ENCODE peak calls at places on chromosomes 2 and 18, in five cellular contexts. One of them, this sample, is unnamed.
A peak's percentile ranks its signal among the peaks of the same experiment; 100 is the strongest.

GRCh38 chr2:125471963-125472362 is 1184.0 kb upstream of the GYPC start:
- DNase-seq in astrocyte: no peak
- DNase-seq in GM23248: peak; percentile 5
- DNase-seq in mammary epithelial cell: no peak
- DNase-seq in colonic mucosa: no peak
- DNase-seq in this sample: peak; percentile 3

GRCh38 chr2:71333619-71334018 is 2.0 kb downstream of the ZNF638 start:
- DNase-seq in astrocyte: peak; percentile 9
- DNase-seq in GM23248: peak; percentile 16
- DNase-seq in mammary epithelial cell: peak; percentile 6
- DNase-seq in colonic mucosa: no peak
- DNase-seq in this sample: no peak

GRCh38 chr2:143452817-143453462 is 323.7 kb downstream of the ARHGAP15 start:
- DNase-seq in astrocyte: no peak
- DNase-seq in GM23248: no peak
- DNase-seq in mammary epithelial cell: no peak
- DNase-seq in colonic mucosa: no peak
- DNase-seq in this sample: no peak

GRCh38 chr2:239040152-239040761 is 192.4 kb downstream of the TWIST2 start:
- DNase-seq in astrocyte: no peak
- DNase-seq in GM23248: no peak
- DNase-seq in mammary epithelial cell: no peak
- DNase-seq in colonic mucosa: no peak
- DNase-seq in this sample: no peak

GRCh38 chr18:72235422-72235821 is 308.7 kb downstream of the CBLN2 start:
- DNase-seq in astrocyte: no peak
- DNase-seq in GM23248: no peak
- DNase-seq in mammary epithelial cell: no peak
- DNase-seq in colonic mucosa: no peak
- DNase-seq in this sample: no peak

GRCh38 chr2:196987654-196988364 is 61.3 kb upstream of the PGAP1 start:
- DNase-seq in astrocyte: peak; percentile 98
- DNase-seq in GM23248: peak; percentile 99
- DNase-seq in mammary epithelial cell: peak; percentile 97
- DNase-seq in colonic mucosa: no peak
- DNase-seq in this sample: peak; percentile 98

GRCh38 chr18:616380-616995 is 19.7 kb downstream of the CLUL1 start:
- DNase-seq in astrocyte: peak; percentile 15
- DNase-seq in GM23248: peak; percentile 82
- DNase-seq in mammary epithelial cell: peak; percentile 20
- DNase-seq in colonic mucosa: no peak
- DNase-seq in this sample: peak; percentile 56

GRCh38 chr2:55395724-55396605 is 23.7 kb downstream of the CCDC88A start:
- DNase-seq in astrocyte: no peak
- DNase-seq in GM23248: no peak
- DNase-seq in mammary epithelial cell: no peak
- DNase-seq in colonic mucosa: no peak
- DNase-seq in this sample: no peak

GRCh38 chr2:4635289-4635688 is 931.9 kb downstream of the DCDC2C start:
- DNase-seq in astrocyte: no peak
- DNase-seq in GM23248: no peak
- DNase-seq in mammary epithelial cell: no peak
- DNase-seq in colonic mucosa: no peak
- DNase-seq in this sample: no peak

GRCh38 chr2:64808736-64809135 is 155.0 kb upstream of the SERTAD2 start:
- DNase-seq in astrocyte: no peak
- DNase-seq in GM23248: no peak
- DNase-seq in mammary epithelial cell: no peak
- DNase-seq in colonic mucosa: no peak
- DNase-seq in this sample: no peak

GRCh38 chr2:20062615-20063545 is 11.5 kb upstream of the LAPTM4A start:
- DNase-seq in astrocyte: peak; percentile 95
- DNase-seq in GM23248: peak; percentile 85
- DNase-seq in mammary epithelial cell: no peak
- DNase-seq in colonic mucosa: no peak
- DNase-seq in this sample: peak; percentile 85

GRCh38 chr2:28399946-28400345 is 7.3 kb downstream of the FOSL2 start:
- DNase-seq in astrocyte: no peak
- DNase-seq in GM23248: no peak
- DNase-seq in mammary epithelial cell: no peak
- DNase-seq in colonic mucosa: no peak
- DNase-seq in this sample: no peak

GRCh38 chr2:72112421-72112820 is 35.2 kb downstream of the CYP26B1 start:
- DNase-seq in astrocyte: peak; percentile 58
- DNase-seq in GM23248: peak; percentile 83
- DNase-seq in mammary epithelial cell: peak; percentile 65
- DNase-seq in colonic mucosa: peak; percentile 9
- DNase-seq in this sample: no peak

GRCh38 chr18:6885992-6886823 is 156.7 kb downstream of the ARHGAP28 start:
- DNase-seq in astrocyte: peak; percentile 18
- DNase-seq in GM23248: peak; percentile 72
- DNase-seq in mammary epithelial cell: peak; percentile 32
- DNase-seq in colonic mucosa: peak; percentile 59
- DNase-seq in this sample: peak; percentile 65

GRCh38 chr2:197707316-197708213 is 2.4 kb downstream of the MARS2 start:
- DNase-seq in astrocyte: peak; percentile 45
- DNase-seq in GM23248: peak; percentile 80
- DNase-seq in mammary epithelial cell: peak; percentile 43
- DNase-seq in colonic mucosa: no peak
- DNase-seq in this sample: peak; percentile 68

GRCh38 chr2:86275384-86275799 is 62.0 kb downstream of the REEP1 start:
- DNase-seq in astrocyte: no peak
- DNase-seq in GM23248: no peak
- DNase-seq in mammary epithelial cell: no peak
- DNase-seq in colonic mucosa: peak; percentile 55
- DNase-seq in this sample: no peak

GRCh38 chr18:23927821-23928746 is 86.5 kb upstream of the TTC39C start:
- DNase-seq in astrocyte: peak; percentile 50
- DNase-seq in GM23248: no peak
- DNase-seq in mammary epithelial cell: no peak
- DNase-seq in colonic mucosa: no peak
- DNase-seq in this sample: no peak

GRCh38 chr18:34738173-34738894 is 28.2 kb downstream of the DTNA start:
- DNase-seq in astrocyte: peak; percentile 56
- DNase-seq in GM23248: peak; percentile 16
- DNase-seq in mammary epithelial cell: peak; percentile 37
- DNase-seq in colonic mucosa: no peak
- DNase-seq in this sample: peak; percentile 37

GRCh38 chr2:167861574-167862193 is 385.7 kb downstream of the STK39 start:
- DNase-seq in astrocyte: no peak
- DNase-seq in GM23248: no peak
- DNase-seq in mammary epithelial cell: no peak
- DNase-seq in colonic mucosa: no peak
- DNase-seq in this sample: no peak

GRCh38 chr18:75210274-75211001 is at the start of gene TSHZ1:
- DNase-seq in astrocyte: peak; percentile 83
- DNase-seq in GM23248: peak; percentile 92
- DNase-seq in mammary epithelial cell: peak; percentile 81
- DNase-seq in colonic mucosa: peak; percentile 91
- DNase-seq in this sample: peak; percentile 88

GRCh38 chr18:75213610-75214009 is 3.0 kb downstream of the TSHZ1 start:
- DNase-seq in astrocyte: peak; percentile 80
- DNase-seq in GM23248: peak; percentile 51
- DNase-seq in mammary epithelial cell: no peak
- DNase-seq in colonic mucosa: no peak
- DNase-seq in this sample: no peak

GRCh38 chr18:75211002-75211621 is 515 bp downstream of the TSHZ1 start:
- DNase-seq in astrocyte: no peak
- DNase-seq in GM23248: peak; percentile 64
- DNase-seq in mammary epithelial cell: peak; percentile 23
- DNase-seq in colonic mucosa: peak; percentile 36
- DNase-seq in this sample: no peak

GRCh38 chr18:75212626-75213110 is 2.1 kb downstream of the TSHZ1 start:
- DNase-seq in astrocyte: no peak
- DNase-seq in GM23248: peak; percentile 26
- DNase-seq in mammary epithelial cell: no peak
- DNase-seq in colonic mucosa: peak; percentile 36
- DNase-seq in this sample: no peak

GRCh38 chr18:75211721-75212625 is 1.4 kb downstream of the TSHZ1 start:
- DNase-seq in astrocyte: no peak
- DNase-seq in GM23248: peak; percentile 54
- DNase-seq in mammary epithelial cell: peak; percentile 20
- DNase-seq in colonic mucosa: peak; percentile 64
- DNase-seq in this sample: peak; percentile 39
- H3K27ac ChIP-seq in astrocyte: no peak overlapping the region
- H3K27ac ChIP-seq in GM23248: no peak overlapping the region
- H3K27ac ChIP-seq in mammary epithelial cell: no peak overlapping the region
- H3K27ac ChIP-seq in colonic mucosa: peak overlapping the region; percentile 84
- H3K27ac ChIP-seq in this sample: no peak overlapping the region

DNA sequence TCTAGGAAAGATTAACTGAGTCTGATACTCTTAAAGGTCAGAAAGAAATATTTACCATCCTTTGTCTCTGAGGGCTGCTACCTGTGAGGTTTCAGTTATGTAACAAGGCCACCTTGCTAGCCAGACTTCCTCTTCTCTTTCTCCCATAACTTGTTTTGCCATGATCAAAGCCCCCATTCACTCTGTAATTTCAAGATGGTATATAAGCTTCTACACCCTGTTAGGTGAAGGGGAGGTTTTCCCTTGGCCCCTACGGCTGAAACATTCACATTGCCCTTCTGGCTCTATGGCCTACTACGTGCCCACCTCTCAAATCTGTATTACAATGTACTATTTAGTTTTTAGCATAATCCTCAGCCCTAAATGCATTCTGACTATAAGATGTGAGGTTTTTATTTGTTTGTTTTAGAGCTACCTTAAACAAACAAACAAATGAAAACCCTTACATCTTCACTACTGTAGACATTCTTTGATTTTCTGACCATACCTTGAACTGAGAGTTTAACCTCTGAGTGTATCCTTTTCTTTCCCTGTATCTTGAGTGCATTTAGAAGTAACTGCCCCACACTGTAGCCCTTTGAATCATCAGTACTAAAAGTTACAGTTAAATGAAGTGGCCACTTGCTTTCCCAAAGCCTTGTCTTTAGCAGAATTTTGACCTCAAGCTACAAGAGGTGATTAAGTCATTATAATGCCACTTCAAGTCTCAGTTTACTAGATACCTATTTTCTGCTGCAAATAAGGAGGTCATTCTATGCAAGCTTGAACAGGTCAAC is 332.2 kb downstream of the SOCS6 start:
- DNase-seq in astrocyte: no peak
- DNase-seq in GM23248: no peak
- DNase-seq in mammary epithelial cell: no peak
- DNase-seq in colonic mucosa: no peak
- DNase-seq in this sample: no peak
- H3K4me1 ChIP-seq in astrocyte: no peaks in the 10 kb centered on the region
- H3K4me1 ChIP-seq in GM23248: no peaks in the 10 kb centered on the region
- H3K4me1 ChIP-seq in mammary epithelial cell: no peaks in the 10 kb centered on the region
- H3K4me1 ChIP-seq in colonic mucosa: no peaks in the 10 kb centered on the region
- H3K4me1 ChIP-seq in this sample: no peaks in the 10 kb centered on the region

GRCh38 chr2:36485521-36485920 is 112.4 kb downstream of the FEZ2 start:
- DNase-seq in astrocyte: peak; percentile 88
- DNase-seq in GM23248: peak; percentile 68
- DNase-seq in mammary epithelial cell: peak; percentile 42
- DNase-seq in colonic mucosa: no peak
- DNase-seq in this sample: peak; percentile 54

GRCh38 chr2:36489296-36489695 is 108.7 kb downstream of the FEZ2 start:
- DNase-seq in astrocyte: peak; percentile 79
- DNase-seq in GM23248: peak; percentile 84
- DNase-seq in mammary epithelial cell: peak; percentile 15
- DNase-seq in colonic mucosa: no peak
- DNase-seq in this sample: peak; percentile 84

GRCh38 chr2:36490749-36491148 is 107.2 kb downstream of the FEZ2 start:
- DNase-seq in astrocyte: no peak
- DNase-seq in GM23248: no peak
- DNase-seq in mammary epithelial cell: no peak
- DNase-seq in colonic mucosa: no peak
- DNase-seq in this sample: no peak

GRCh38 chr2:36486546-36487044 is 111.4 kb downstream of the FEZ2 start:
- DNase-seq in astrocyte: peak; percentile 87
- DNase-seq in GM23248: peak; percentile 80
- DNase-seq in mammary epithelial cell: peak; percentile 16
- DNase-seq in colonic mucosa: no peak
- DNase-seq in this sample: peak; percentile 72

DNA sequence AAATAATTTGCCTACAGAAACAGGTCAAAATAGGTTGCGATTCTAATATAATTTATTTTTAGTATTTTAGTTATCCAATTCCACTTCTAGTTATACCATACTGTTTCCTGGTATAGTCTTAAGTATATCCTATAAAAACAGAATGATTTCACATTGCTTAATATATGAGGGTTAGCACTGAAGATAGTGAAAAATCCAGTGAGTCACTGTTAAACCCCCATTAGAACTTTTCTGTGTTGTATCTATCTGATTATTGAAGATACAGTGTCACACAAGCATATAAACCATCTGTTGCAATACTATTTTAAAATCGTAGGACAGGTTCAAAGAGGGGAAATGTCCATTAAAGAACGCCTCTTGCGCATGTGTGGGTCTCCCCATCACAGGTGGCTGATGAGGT is 110.0 kb downstream of the FEZ2 start:
- DNase-seq in astrocyte: no peak
- DNase-seq in GM23248: no peak
- DNase-seq in mammary epithelial cell: no peak
- DNase-seq in colonic mucosa: no peak
- DNase-seq in this sample: no peak
- H3K9ac ChIP-seq in astrocyte: no peak overlapping the region
- H3K9ac ChIP-seq in GM23248: no peak overlapping the region
- H3K9ac ChIP-seq in mammary epithelial cell: no peak overlapping the region
- H3K9ac ChIP-seq in colonic mucosa: no peak overlapping the region
- H3K9ac ChIP-seq in this sample: no peak overlapping the region

DNA sequence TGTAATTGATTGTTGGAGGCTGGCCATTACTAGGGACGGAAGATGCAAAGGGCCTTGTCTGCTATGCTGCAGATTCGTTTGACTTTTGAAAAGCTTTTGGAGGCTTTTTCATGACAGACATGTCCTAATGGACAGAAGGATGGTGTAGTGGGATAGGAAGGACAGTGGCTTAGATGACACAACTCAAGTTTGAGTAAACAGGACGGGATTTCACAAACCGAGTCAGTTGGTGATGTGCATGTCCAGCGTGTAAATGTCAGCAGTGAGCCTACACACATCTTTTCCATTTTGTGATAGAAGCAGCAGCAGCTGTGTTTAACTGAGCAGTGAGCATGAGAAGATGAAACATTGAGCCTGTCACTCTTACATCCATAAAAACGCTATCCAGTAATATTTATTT is 76.0 kb downstream of the NCK2 start:
- DNase-seq in astrocyte: no peak
- DNase-seq in GM23248: peak; percentile 6
- DNase-seq in mammary epithelial cell: no peak
- DNase-seq in colonic mucosa: no peak
- DNase-seq in this sample: peak; percentile 61
- H3K27ac ChIP-seq in astrocyte: no peak overlapping the region
- H3K27ac ChIP-seq in GM23248: no peak overlapping the region
- H3K27ac ChIP-seq in mammary epithelial cell: no peak overlapping the region
- H3K27ac ChIP-seq in colonic mucosa: no peak overlapping the region
- H3K27ac ChIP-seq in this sample: no peak overlapping the region

GRCh38 chr18:49490246-49490762 is 3.3 kb upstream of the C18orf32 start:
- DNase-seq in astrocyte: peak; percentile 23
- DNase-seq in GM23248: peak; percentile 35
- DNase-seq in mammary epithelial cell: no peak
- DNase-seq in colonic mucosa: no peak
- DNase-seq in this sample: peak; percentile 7
- H3K4me1 ChIP-seq in astrocyte: peaks cover 35% of the 10 kb centered on the region
- H3K4me1 ChIP-seq in GM23248: peaks cover 40% of the 10 kb centered on the region
- H3K4me1 ChIP-seq in mammary epithelial cell: peaks cover 32% of the 10 kb centered on the region
- H3K4me1 ChIP-seq in colonic mucosa: peaks cover 12% of the 10 kb centered on the region
- H3K4me1 ChIP-seq in this sample: peaks cover 9% of the 10 kb centered on the region

This sample was measured in mesenchymal stem cell.